ENCODE peak calls at places on chromosomes 5 and 9, in eight cellular contexts. One of them, this sample, is unnamed.

GRCh38 chr9:36485647-36486453 is 85.8 kb upstream of the RNF38 start:
- DNase-seq in RWPE1: peak
- DNase-seq in tibial artery: peak
- DNase-seq in mucosa of descending colon: no peak
- DNase-seq in left cardiac atrium: no peak
- DNase-seq in astrocyte of the spinal cord: no peak
- DNase-seq in activated T-cell treated with anti-CD3 and anti-CD28 coated beads for 4 hours: no peak
- DNase-seq in HT1080: peak
- DNase-seq in this sample: no peak

GRCh38 chr9:131630206-131630831 is 85.0 kb downstream of the PRRT1B start:
- DNase-seq in RWPE1: no peak
- DNase-seq in tibial artery: no peak
- DNase-seq in mucosa of descending colon: peak
- DNase-seq in left cardiac atrium: no peak
- DNase-seq in astrocyte of the spinal cord: no peak
- DNase-seq in activated T-cell treated with anti-CD3 and anti-CD28 coated beads for 4 hours: no peak
- DNase-seq in HT1080: no peak
- DNase-seq in this sample: no peak

GRCh38 chr5:139638736-139639618 is 9.2 kb upstream of the CXXC5 start:
- DNase-seq in RWPE1: no peak
- DNase-seq in tibial artery: no peak
- DNase-seq in mucosa of descending colon: no peak
- DNase-seq in left cardiac atrium: no peak
- DNase-seq in astrocyte of the spinal cord: no peak
- DNase-seq in activated T-cell treated with anti-CD3 and anti-CD28 coated beads for 4 hours: no peak
- DNase-seq in HT1080: no peak
- DNase-seq in this sample: no peak

GRCh38 chr9:87771251-87772006 is 45.5 kb downstream of the CTSL start:
- DNase-seq in RWPE1: no peak
- DNase-seq in tibial artery: no peak
- DNase-seq in mucosa of descending colon: no peak
- DNase-seq in left cardiac atrium: peak
- DNase-seq in astrocyte of the spinal cord: no peak
- DNase-seq in activated T-cell treated with anti-CD3 and anti-CD28 coated beads for 4 hours: no peak
- DNase-seq in HT1080: no peak
- DNase-seq in this sample: no peak

GRCh38 chr9:107976767-107977166 is 487.2 kb upstream of the KLF4 start:
- DNase-seq in RWPE1: no peak
- DNase-seq in tibial artery: peak
- DNase-seq in mucosa of descending colon: peak
- DNase-seq in left cardiac atrium: peak
- DNase-seq in astrocyte of the spinal cord: no peak
- DNase-seq in activated T-cell treated with anti-CD3 and anti-CD28 coated beads for 4 hours: no peak
- DNase-seq in HT1080: no peak
- DNase-seq in this sample: no peak

GRCh38 chr9:2686884-2687283 is 30.4 kb upstream of the KCNV2 start:
- DNase-seq in RWPE1: no peak
- DNase-seq in tibial artery: no peak
- DNase-seq in mucosa of descending colon: no peak
- DNase-seq in left cardiac atrium: no peak
- DNase-seq in astrocyte of the spinal cord: no peak
- DNase-seq in activated T-cell treated with anti-CD3 and anti-CD28 coated beads for 4 hours: no peak
- DNase-seq in HT1080: no peak
- DNase-seq in this sample: no peak

GRCh38 chr9:75962186-75963036 is 71.9 kb downstream of the PCSK5 start:
- DNase-seq in RWPE1: no peak
- DNase-seq in tibial artery: no peak
- DNase-seq in mucosa of descending colon: no peak
- DNase-seq in left cardiac atrium: peak
- DNase-seq in astrocyte of the spinal cord: peak
- DNase-seq in activated T-cell treated with anti-CD3 and anti-CD28 coated beads for 4 hours: no peak
- DNase-seq in HT1080: peak
- DNase-seq in this sample: no peak

GRCh38 chr5:612498-613424 is 621 bp downstream of the CEP72 start:
- DNase-seq in RWPE1: peak
- DNase-seq in tibial artery: no peak
- DNase-seq in mucosa of descending colon: no peak
- DNase-seq in left cardiac atrium: no peak
- DNase-seq in astrocyte of the spinal cord: peak
- DNase-seq in activated T-cell treated with anti-CD3 and anti-CD28 coated beads for 4 hours: no peak
- DNase-seq in HT1080: peak
- DNase-seq in this sample: no peak

GRCh38 chr5:173315495-173316352 is 12.5 kb downstream of the STC2 start:
- DNase-seq in RWPE1: peak
- DNase-seq in tibial artery: peak
- DNase-seq in mucosa of descending colon: no peak
- DNase-seq in left cardiac atrium: peak
- DNase-seq in astrocyte of the spinal cord: peak
- DNase-seq in activated T-cell treated with anti-CD3 and anti-CD28 coated beads for 4 hours: no peak
- DNase-seq in HT1080: no peak
- DNase-seq in this sample: no peak

GRCh38 chr5:72510610-72511121 is 3.5 kb upstream of the ZNF366 start:
- DNase-seq in RWPE1: peak
- DNase-seq in tibial artery: peak
- DNase-seq in mucosa of descending colon: no peak
- DNase-seq in left cardiac atrium: peak
- DNase-seq in astrocyte of the spinal cord: peak
- DNase-seq in activated T-cell treated with anti-CD3 and anti-CD28 coated beads for 4 hours: no peak
- DNase-seq in HT1080: peak
- DNase-seq in this sample: no peak

GRCh38 chr5:90473321-90474234 is 993 bp downstream of the MBLAC2 start:
- DNase-seq in RWPE1: peak
- DNase-seq in tibial artery: no peak
- DNase-seq in mucosa of descending colon: peak
- DNase-seq in left cardiac atrium: peak
- DNase-seq in astrocyte of the spinal cord: peak
- DNase-seq in activated T-cell treated with anti-CD3 and anti-CD28 coated beads for 4 hours: peak
- DNase-seq in HT1080: peak
- DNase-seq in this sample: peak

GRCh38 chr5:88743231-88743879 is 139.6 kb downstream of the MEF2C start:
- DNase-seq in RWPE1: peak
- DNase-seq in tibial artery: no peak
- DNase-seq in mucosa of descending colon: no peak
- DNase-seq in left cardiac atrium: no peak
- DNase-seq in astrocyte of the spinal cord: no peak
- DNase-seq in activated T-cell treated with anti-CD3 and anti-CD28 coated beads for 4 hours: no peak
- DNase-seq in HT1080: no peak
- DNase-seq in this sample: no peak

GRCh38 chr9:132789706-132790105 is 88.4 kb downstream of the AK8 start:
- DNase-seq in RWPE1: no peak
- DNase-seq in tibial artery: no peak
- DNase-seq in mucosa of descending colon: no peak
- DNase-seq in left cardiac atrium: no peak
- DNase-seq in astrocyte of the spinal cord: no peak
- DNase-seq in activated T-cell treated with anti-CD3 and anti-CD28 coated beads for 4 hours: no peak
- DNase-seq in HT1080: no peak
- DNase-seq in this sample: no peak

GRCh38 chr5:61311056-61311455 is 21.0 kb upstream of the ZSWIM6 start:
- DNase-seq in RWPE1: no peak
- DNase-seq in tibial artery: no peak
- DNase-seq in mucosa of descending colon: no peak
- DNase-seq in left cardiac atrium: no peak
- DNase-seq in astrocyte of the spinal cord: no peak
- DNase-seq in activated T-cell treated with anti-CD3 and anti-CD28 coated beads for 4 hours: no peak
- DNase-seq in HT1080: no peak
- DNase-seq in this sample: no peak

GRCh38 chr5:502325-503079 is 21.7 kb downstream of the SLC9A3 start:
- DNase-seq in RWPE1: no peak
- DNase-seq in tibial artery: no peak
- DNase-seq in mucosa of descending colon: no peak
- DNase-seq in left cardiac atrium: no peak
- DNase-seq in astrocyte of the spinal cord: no peak
- DNase-seq in activated T-cell treated with anti-CD3 and anti-CD28 coated beads for 4 hours: no peak
- DNase-seq in HT1080: no peak
- DNase-seq in this sample: no peak

GRCh38 chr9:34454571-34455065 is 3.8 kb downstream of the FAM219A start:
- DNase-seq in RWPE1: peak
- DNase-seq in tibial artery: peak
- DNase-seq in mucosa of descending colon: no peak
- DNase-seq in left cardiac atrium: peak
- DNase-seq in astrocyte of the spinal cord: peak
- DNase-seq in activated T-cell treated with anti-CD3 and anti-CD28 coated beads for 4 hours: no peak
- DNase-seq in HT1080: peak
- DNase-seq in this sample: no peak

GRCh38 chr9:92094655-92095054 is 20.6 kb downstream of the SPTLC1 start:
- DNase-seq in RWPE1: no peak
- DNase-seq in tibial artery: no peak
- DNase-seq in mucosa of descending colon: no peak
- DNase-seq in left cardiac atrium: no peak
- DNase-seq in astrocyte of the spinal cord: peak
- DNase-seq in activated T-cell treated with anti-CD3 and anti-CD28 coated beads for 4 hours: no peak
- DNase-seq in HT1080: peak
- DNase-seq in this sample: no peak

GRCh38 chr5:103881560-103881959 is 319.0 kb upstream of the NUDT12 start:
- DNase-seq in RWPE1: no peak
- DNase-seq in tibial artery: no peak
- DNase-seq in mucosa of descending colon: no peak
- DNase-seq in left cardiac atrium: no peak
- DNase-seq in astrocyte of the spinal cord: no peak
- DNase-seq in activated T-cell treated with anti-CD3 and anti-CD28 coated beads for 4 hours: no peak
- DNase-seq in HT1080: no peak
- DNase-seq in this sample: no peak

GRCh38 chr5:135934939-135935338 is 19.8 kb downstream of the LECT2 start:
- DNase-seq in RWPE1: no peak
- DNase-seq in tibial artery: no peak
- DNase-seq in mucosa of descending colon: no peak
- DNase-seq in left cardiac atrium: no peak
- DNase-seq in astrocyte of the spinal cord: peak
- DNase-seq in activated T-cell treated with anti-CD3 and anti-CD28 coated beads for 4 hours: no peak
- DNase-seq in HT1080: no peak
- DNase-seq in this sample: no peak

GRCh38 chr9:134590240-134591081 is 51.1 kb upstream of the COL5A1 start:
- DNase-seq in RWPE1: no peak
- DNase-seq in tibial artery: no peak
- DNase-seq in mucosa of descending colon: no peak
- DNase-seq in left cardiac atrium: no peak
- DNase-seq in astrocyte of the spinal cord: no peak
- DNase-seq in activated T-cell treated with anti-CD3 and anti-CD28 coated beads for 4 hours: no peak
- DNase-seq in HT1080: no peak
- DNase-seq in this sample: no peak

GRCh38 chr5:102863058-102863457 is 108.0 kb downstream of the PAM start:
- DNase-seq in RWPE1: no peak
- DNase-seq in tibial artery: no peak
- DNase-seq in mucosa of descending colon: no peak
- DNase-seq in left cardiac atrium: no peak
- DNase-seq in astrocyte of the spinal cord: no peak
- DNase-seq in activated T-cell treated with anti-CD3 and anti-CD28 coated beads for 4 hours: no peak
- DNase-seq in HT1080: no peak
- DNase-seq in this sample: no peak

GRCh38 chr5:110441035-110441434 is 285.4 kb downstream of the TMEM232 start:
- DNase-seq in RWPE1: peak
- DNase-seq in tibial artery: no peak
- DNase-seq in mucosa of descending colon: no peak
- DNase-seq in left cardiac atrium: no peak
- DNase-seq in astrocyte of the spinal cord: peak
- DNase-seq in activated T-cell treated with anti-CD3 and anti-CD28 coated beads for 4 hours: no peak
- DNase-seq in HT1080: peak
- DNase-seq in this sample: no peak

GRCh38 chr9:126607731-126608130 is 6.0 kb upstream of the LMX1B start:
- DNase-seq in RWPE1: no peak
- DNase-seq in tibial artery: no peak
- DNase-seq in mucosa of descending colon: no peak
- DNase-seq in left cardiac atrium: no peak
- DNase-seq in astrocyte of the spinal cord: no peak
- DNase-seq in activated T-cell treated with anti-CD3 and anti-CD28 coated beads for 4 hours: no peak
- DNase-seq in HT1080: no peak
- DNase-seq in this sample: no peak

This sample was measured in cerebellum.